ENCODE peak calls at places on chromosomes 4 and X, in five cellular contexts. One of them, this sample, is unnamed.

GRCh38 chrX:18887821-18888205 is 96.1 kb downstream of the PHKA2 start:
- DNase-seq in B cell: no peak
- DNase-seq in CD8-positive, alpha-beta T cell: no peak
- DNase-seq in astrocyte of the cerebellum: no peak
- DNase-seq in uterus: no peak
- DNase-seq in this sample: no peak

GRCh38 chr4:119300072-119300387 is 21.9 kb downstream of the FABP2 start:
- DNase-seq in B cell: peak; percentile 53
- DNase-seq in CD8-positive, alpha-beta T cell: peak; percentile 41
- DNase-seq in astrocyte of the cerebellum: peak; percentile 9
- DNase-seq in uterus: peak; percentile 55
- DNase-seq in this sample: peak; percentile 28

GRCh38 chr4:30429813-30430466 is 290.2 kb upstream of the PCDH7 start:
- DNase-seq in B cell: no peak
- DNase-seq in CD8-positive, alpha-beta T cell: no peak
- DNase-seq in astrocyte of the cerebellum: peak; percentile 78
- DNase-seq in uterus: no peak
- DNase-seq in this sample: no peak

GRCh38 chr4:149321438-149321837 is 494.2 kb downstream of the IQCM start:
- DNase-seq in B cell: no peak
- DNase-seq in CD8-positive, alpha-beta T cell: no peak
- DNase-seq in astrocyte of the cerebellum: no peak
- DNase-seq in uterus: no peak
- DNase-seq in this sample: no peak

GRCh38 chr4:48331577-48332340 is 9.6 kb upstream of the SLAIN2 start:
- DNase-seq in B cell: no peak
- DNase-seq in CD8-positive, alpha-beta T cell: no peak
- DNase-seq in astrocyte of the cerebellum: no peak
- DNase-seq in uterus: no peak
- DNase-seq in this sample: no peak

GRCh38 chr4:95294291-95294690 is 254.5 kb downstream of the UNC5C start:
- DNase-seq in B cell: no peak
- DNase-seq in CD8-positive, alpha-beta T cell: no peak
- DNase-seq in astrocyte of the cerebellum: no peak
- DNase-seq in uterus: no peak
- DNase-seq in this sample: no peak

GRCh38 chrX:40008841-40009461 is 88.8 kb downstream of the BCOR start:
- DNase-seq in B cell: no peak
- DNase-seq in CD8-positive, alpha-beta T cell: peak; percentile 10
- DNase-seq in astrocyte of the cerebellum: no peak
- DNase-seq in uterus: peak; percentile 25
- DNase-seq in this sample: peak; percentile 57

GRCh38 chrX:13864264-13864663 is 47.4 kb upstream of the GPM6B start:
- DNase-seq in B cell: no peak
- DNase-seq in CD8-positive, alpha-beta T cell: no peak
- DNase-seq in astrocyte of the cerebellum: no peak
- DNase-seq in uterus: no peak
- DNase-seq in this sample: no peak

GRCh38 chr4:125368161-125368560 is 53.4 kb downstream of the FAT4 start:
- DNase-seq in B cell: no peak
- DNase-seq in CD8-positive, alpha-beta T cell: no peak
- DNase-seq in astrocyte of the cerebellum: peak; percentile 23
- DNase-seq in uterus: no peak
- DNase-seq in this sample: no peak

GRCh38 chrX:115972717-115973116 is 197.8 kb upstream of the AGTR2 start:
- DNase-seq in B cell: no peak
- DNase-seq in CD8-positive, alpha-beta T cell: no peak
- DNase-seq in astrocyte of the cerebellum: no peak
- DNase-seq in uterus: no peak
- DNase-seq in this sample: no peak

GRCh38 chr4:139711461-139711860 is 45.8 kb downstream of the MGST2 start:
- DNase-seq in B cell: no peak
- DNase-seq in CD8-positive, alpha-beta T cell: no peak
- DNase-seq in astrocyte of the cerebellum: no peak
- DNase-seq in uterus: peak; percentile 36
- DNase-seq in this sample: no peak

GRCh38 chrX:47674776-47675175 is 15.8 kb upstream of the UXT start:
- DNase-seq in B cell: no peak
- DNase-seq in CD8-positive, alpha-beta T cell: no peak
- DNase-seq in astrocyte of the cerebellum: no peak
- DNase-seq in uterus: no peak
- DNase-seq in this sample: no peak

GRCh38 chr4:62912531-62912930 is 1496.7 kb downstream of the TECRL start:
- DNase-seq in B cell: no peak
- DNase-seq in CD8-positive, alpha-beta T cell: no peak
- DNase-seq in astrocyte of the cerebellum: no peak
- DNase-seq in uterus: no peak
- DNase-seq in this sample: no peak

GRCh38 chr4:169283114-169283509 is 12.4 kb upstream of the SH3RF1 start:
- DNase-seq in B cell: no peak
- DNase-seq in CD8-positive, alpha-beta T cell: no peak
- DNase-seq in astrocyte of the cerebellum: peak; percentile 89
- DNase-seq in uterus: no peak
- DNase-seq in this sample: no peak

GRCh38 chrX:70386240-70386639 is 36.9 kb upstream of the GDPD2 start:
- DNase-seq in B cell: no peak
- DNase-seq in CD8-positive, alpha-beta T cell: no peak
- DNase-seq in astrocyte of the cerebellum: peak; percentile 0
- DNase-seq in uterus: no peak
- DNase-seq in this sample: no peak

GRCh38 chrX:154300815-154301214 is 5.2 kb downstream of the TKTL1 start:
- DNase-seq in B cell: no peak
- DNase-seq in CD8-positive, alpha-beta T cell: no peak
- DNase-seq in astrocyte of the cerebellum: no peak
- DNase-seq in uterus: no peak
- DNase-seq in this sample: no peak

GRCh38 chr4:40283413-40283812 is 51.7 kb upstream of the CHRNA9 start:
- DNase-seq in B cell: no peak
- DNase-seq in CD8-positive, alpha-beta T cell: no peak
- DNase-seq in astrocyte of the cerebellum: no peak
- DNase-seq in uterus: no peak
- DNase-seq in this sample: no peak

GRCh38 chr4:113574636-113575103 is 186.9 kb downstream of the CAMK2D start:
- DNase-seq in B cell: no peak
- DNase-seq in CD8-positive, alpha-beta T cell: no peak
- DNase-seq in astrocyte of the cerebellum: peak; percentile 73
- DNase-seq in uterus: no peak
- DNase-seq in this sample: no peak

DNA sequence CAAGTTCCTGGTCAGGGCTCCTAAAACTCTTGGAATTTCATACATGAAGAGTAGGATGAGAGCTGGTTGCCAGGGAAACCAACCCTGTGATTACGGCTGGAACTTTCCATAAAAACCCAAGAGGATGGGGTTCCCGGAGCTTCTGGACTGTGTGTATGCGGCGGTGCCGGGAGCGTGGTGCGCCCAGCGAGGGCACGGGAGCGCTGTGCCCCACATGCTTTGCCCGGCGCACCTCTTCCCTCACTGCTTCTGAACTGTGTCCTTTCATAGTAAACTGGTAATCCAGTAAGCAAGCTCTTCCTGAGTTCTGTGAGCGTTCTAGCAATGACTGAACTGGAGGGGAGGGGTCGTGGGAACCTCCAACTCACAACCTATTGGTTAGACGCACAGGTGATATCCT is 152.6 kb downstream of the AFAP1 start:
- DNase-seq in B cell: no peak
- DNase-seq in CD8-positive, alpha-beta T cell: no peak
- DNase-seq in astrocyte of the cerebellum: no peak
- DNase-seq in uterus: no peak
- DNase-seq in this sample: no peak
- TF ChIP-seq CTCF in B cell: no peak
- TF ChIP-seq CTCF in CD8-positive, alpha-beta T cell: no peak
- TF ChIP-seq CTCF in astrocyte of the cerebellum: no peak
- TF ChIP-seq CTCF in uterus: no peak
- TF ChIP-seq CTCF in this sample: no peak

GRCh38 chrX:51461053-51462050 is 35.0 kb downstream of the NUDT11 start:
- DNase-seq in B cell: peak; percentile 41
- DNase-seq in CD8-positive, alpha-beta T cell: no peak
- DNase-seq in astrocyte of the cerebellum: peak; percentile 26
- DNase-seq in uterus: peak; percentile 18
- DNase-seq in this sample: peak; percentile 23

GRCh38 chrX:51463322-51463721 is 33.1 kb downstream of the NUDT11 start:
- DNase-seq in B cell: no peak
- DNase-seq in CD8-positive, alpha-beta T cell: no peak
- DNase-seq in astrocyte of the cerebellum: no peak
- DNase-seq in uterus: no peak
- DNase-seq in this sample: no peak

GRCh38 chrX:51456246-51456645 is 40.1 kb downstream of the NUDT11 start:
- DNase-seq in B cell: no peak
- DNase-seq in CD8-positive, alpha-beta T cell: no peak
- DNase-seq in astrocyte of the cerebellum: no peak
- DNase-seq in uterus: no peak
- DNase-seq in this sample: no peak

GRCh38 chrX:51456814-51457213 is 39.6 kb downstream of the NUDT11 start:
- DNase-seq in B cell: no peak
- DNase-seq in CD8-positive, alpha-beta T cell: no peak
- DNase-seq in astrocyte of the cerebellum: no peak
- DNase-seq in uterus: no peak
- DNase-seq in this sample: no peak

GRCh38 chrX:51459125-51459524 is 37.3 kb downstream of the NUDT11 start:
- DNase-seq in B cell: no peak
- DNase-seq in CD8-positive, alpha-beta T cell: no peak
- DNase-seq in astrocyte of the cerebellum: no peak
- DNase-seq in uterus: no peak
- DNase-seq in this sample: no peak
- TF ChIP-seq CTCF in B cell: peak; percentile 15
- TF ChIP-seq CTCF in CD8-positive, alpha-beta T cell: no peak
- TF ChIP-seq CTCF in astrocyte of the cerebellum: peak; percentile 31
- TF ChIP-seq CTCF in uterus: no peak
- TF ChIP-seq CTCF in this sample: peak; percentile 33

GRCh38 chrX:41176263-41176662 is 91.0 kb downstream of the USP9X start:
- DNase-seq in B cell: no peak
- DNase-seq in CD8-positive, alpha-beta T cell: no peak
- DNase-seq in astrocyte of the cerebellum: no peak
- DNase-seq in uterus: no peak
- DNase-seq in this sample: no peak

GRCh38 chrX:41184312-41184711 is 99.1 kb downstream of the USP9X start:
- DNase-seq in B cell: no peak
- DNase-seq in CD8-positive, alpha-beta T cell: no peak
- DNase-seq in astrocyte of the cerebellum: no peak
- DNase-seq in uterus: no peak
- DNase-seq in this sample: no peak

GRCh38 chrX:41178201-41178600 is 93.0 kb downstream of the USP9X start:
- DNase-seq in B cell: no peak
- DNase-seq in CD8-positive, alpha-beta T cell: no peak
- DNase-seq in astrocyte of the cerebellum: no peak
- DNase-seq in uterus: no peak
- DNase-seq in this sample: no peak

GRCh38 chrX:41177297-41177696 is 92.1 kb downstream of the USP9X start:
- DNase-seq in B cell: no peak
- DNase-seq in CD8-positive, alpha-beta T cell: no peak
- DNase-seq in astrocyte of the cerebellum: no peak
- DNase-seq in uterus: no peak
- DNase-seq in this sample: no peak

GRCh38 chrX:41180194-41180902 is 95.1 kb downstream of the USP9X start:
- DNase-seq in B cell: peak; percentile 55
- DNase-seq in CD8-positive, alpha-beta T cell: peak; percentile 44
- DNase-seq in astrocyte of the cerebellum: peak; percentile 55
- DNase-seq in uterus: peak; percentile 50
- DNase-seq in this sample: peak; percentile 40
- TF ChIP-seq CTCF in B cell: peak; percentile 71
- TF ChIP-seq CTCF in CD8-positive, alpha-beta T cell: peak; percentile 50
- TF ChIP-seq CTCF in astrocyte of the cerebellum: peak; percentile 86
- TF ChIP-seq CTCF in uterus: peak; percentile 68
- TF ChIP-seq CTCF in this sample: peak; percentile 40

GRCh38 chrX:12076046-12076445 is 62.2 kb upstream of the FRMPD4 start:
- DNase-seq in B cell: no peak
- DNase-seq in CD8-positive, alpha-beta T cell: no peak
- DNase-seq in astrocyte of the cerebellum: no peak
- DNase-seq in uterus: no peak
- DNase-seq in this sample: no peak

GRCh38 chrX:12080265-12080664 is 58.0 kb upstream of the FRMPD4 start:
- DNase-seq in B cell: no peak
- DNase-seq in CD8-positive, alpha-beta T cell: no peak
- DNase-seq in astrocyte of the cerebellum: no peak
- DNase-seq in uterus: no peak
- DNase-seq in this sample: no peak
- TF ChIP-seq CTCF in B cell: peak; percentile 42
- TF ChIP-seq CTCF in CD8-positive, alpha-beta T cell: no peak
- TF ChIP-seq CTCF in astrocyte of the cerebellum: peak; percentile 54
- TF ChIP-seq CTCF in uterus: peak; percentile 18
- TF ChIP-seq CTCF in this sample: peak; percentile 56

This sample was measured in glutamatergic neuron.